ENCODE peak calls at places on chromosomes 5 and 9, in eight cellular contexts. One of them, this sample, is unnamed.

GRCh38 chr5:65394078-65394477 is 87.6 kb downstream of the ADAMTS6 start:
- DNase-seq in HepG2: peak; percentile 12
- DNase-seq in natural killer cell: no peak
- DNase-seq in nephron progenitor cell: no peak
- DNase-seq in RWPE1: no peak
- DNase-seq in body of pancreas: no peak
- DNase-seq in AG09309: peak; percentile 99
- DNase-seq in mucosa of descending colon: no peak
- DNase-seq in this sample: no peak

GRCh38 chr5:122870219-122870856 is 24.9 kb downstream of the SNX24 start:
- DNase-seq in natural killer cell: no peak
- DNase-seq in mucosa of descending colon: no peak
- DNase-seq in HepG2: no peak
- DNase-seq in AG09309: no peak
- DNase-seq in body of pancreas: no peak
- DNase-seq in nephron progenitor cell: no peak
- DNase-seq in RWPE1: no peak
- DNase-seq in this sample: no peak

GRCh38 chr5:39057745-39058144 is 16.5 kb downstream of the RICTOR start:
- DNase-seq in AG09309: no peak
- DNase-seq in RWPE1: no peak
- DNase-seq in body of pancreas: no peak
- DNase-seq in HepG2: no peak
- DNase-seq in natural killer cell: no peak
- DNase-seq in nephron progenitor cell: no peak
- DNase-seq in mucosa of descending colon: no peak
- DNase-seq in this sample: no peak

GRCh38 chr5:103475629-103476240 is 86.9 kb downstream of the NUDT12 start:
- DNase-seq in nephron progenitor cell: peak; percentile 5
- DNase-seq in HepG2: peak; percentile 21
- DNase-seq in RWPE1: peak; percentile 55
- DNase-seq in AG09309: no peak
- DNase-seq in natural killer cell: no peak
- DNase-seq in body of pancreas: no peak
- DNase-seq in mucosa of descending colon: no peak
- DNase-seq in this sample: no peak

GRCh38 chr9:64061013-64061627 is 1223.9 kb downstream of the FOXD4L5 start:
- DNase-seq in AG09309: no peak
- DNase-seq in body of pancreas: no peak
- DNase-seq in nephron progenitor cell: no peak
- DNase-seq in RWPE1: no peak
- DNase-seq in mucosa of descending colon: no peak
- DNase-seq in HepG2: no peak
- DNase-seq in natural killer cell: no peak
- DNase-seq in this sample: no peak

GRCh38 chr9:133935328-133936040 is 56.6 kb downstream of the VAV2 start:
- DNase-seq in mucosa of descending colon: peak; percentile 74
- DNase-seq in body of pancreas: peak; percentile 90
- DNase-seq in nephron progenitor cell: no peak
- DNase-seq in HepG2: no peak
- DNase-seq in natural killer cell: no peak
- DNase-seq in RWPE1: no peak
- DNase-seq in AG09309: no peak
- DNase-seq in this sample: no peak

GRCh38 chr9:125971895-125972729 is 224.9 kb downstream of the PBX3 start:
- DNase-seq in HepG2: no peak
- DNase-seq in mucosa of descending colon: no peak
- DNase-seq in AG09309: no peak
- DNase-seq in RWPE1: peak; percentile 41
- DNase-seq in nephron progenitor cell: no peak
- DNase-seq in natural killer cell: no peak
- DNase-seq in body of pancreas: no peak
- DNase-seq in this sample: no peak

GRCh38 chr5:135127604-135128240 is 93.7 kb upstream of the PITX1 start:
- DNase-seq in natural killer cell: no peak
- DNase-seq in HepG2: peak; percentile 83
- DNase-seq in nephron progenitor cell: no peak
- DNase-seq in mucosa of descending colon: peak; percentile 75
- DNase-seq in RWPE1: peak; percentile 99
- DNase-seq in body of pancreas: no peak
- DNase-seq in AG09309: peak; percentile 75
- DNase-seq in this sample: no peak

GRCh38 chr9:112558476-112558875 is 71.8 kb downstream of the KIAA1958 start:
- DNase-seq in RWPE1: peak; percentile 81
- DNase-seq in natural killer cell: no peak
- DNase-seq in HepG2: no peak
- DNase-seq in body of pancreas: no peak
- DNase-seq in AG09309: peak; percentile 61
- DNase-seq in nephron progenitor cell: no peak
- DNase-seq in mucosa of descending colon: no peak
- DNase-seq in this sample: no peak

GRCh38 chr9:134655101-134655500 is 13.5 kb downstream of the COL5A1 start:
- DNase-seq in mucosa of descending colon: peak; percentile 11
- DNase-seq in RWPE1: no peak
- DNase-seq in body of pancreas: no peak
- DNase-seq in AG09309: no peak
- DNase-seq in nephron progenitor cell: peak; percentile 13
- DNase-seq in HepG2: no peak
- DNase-seq in natural killer cell: no peak
- DNase-seq in this sample: no peak

GRCh38 chr5:67347821-67348220 is 151.2 kb upstream of the CD180 start:
- DNase-seq in AG09309: no peak
- DNase-seq in mucosa of descending colon: no peak
- DNase-seq in RWPE1: no peak
- DNase-seq in body of pancreas: no peak
- DNase-seq in nephron progenitor cell: no peak
- DNase-seq in HepG2: no peak
- DNase-seq in natural killer cell: no peak
- DNase-seq in this sample: no peak

GRCh38 chr9:97978706-97979105 is 4.4 kb upstream of the ANP32B start:
- DNase-seq in body of pancreas: no peak
- DNase-seq in RWPE1: no peak
- DNase-seq in natural killer cell: no peak
- DNase-seq in nephron progenitor cell: no peak
- DNase-seq in mucosa of descending colon: no peak
- DNase-seq in AG09309: no peak
- DNase-seq in HepG2: no peak
- DNase-seq in this sample: no peak

GRCh38 chr9:110189001-110189400 is 19.0 kb downstream of the C9orf152 start:
- DNase-seq in nephron progenitor cell: no peak
- DNase-seq in natural killer cell: no peak
- DNase-seq in HepG2: peak; percentile 33
- DNase-seq in body of pancreas: peak; percentile 83
- DNase-seq in RWPE1: no peak
- DNase-seq in AG09309: no peak
- DNase-seq in mucosa of descending colon: peak; percentile 75
- DNase-seq in this sample: no peak

GRCh38 chr5:169531631-169532030 is 51.9 kb upstream of the SPDL1 start:
- DNase-seq in nephron progenitor cell: no peak
- DNase-seq in natural killer cell: no peak
- DNase-seq in mucosa of descending colon: no peak
- DNase-seq in RWPE1: no peak
- DNase-seq in body of pancreas: no peak
- DNase-seq in HepG2: no peak
- DNase-seq in AG09309: no peak
- DNase-seq in this sample: no peak

GRCh38 chr5:173498286-173498685 is 118.2 kb downstream of the BOD1 start:
- DNase-seq in AG09309: peak; percentile 59
- DNase-seq in HepG2: no peak
- DNase-seq in RWPE1: peak; percentile 34
- DNase-seq in mucosa of descending colon: no peak
- DNase-seq in body of pancreas: peak; percentile 57
- DNase-seq in natural killer cell: no peak
- DNase-seq in nephron progenitor cell: no peak
- DNase-seq in this sample: no peak

GRCh38 chr5:171630047-171630669 is 155.5 kb upstream of the SMIM23 start:
- DNase-seq in HepG2: no peak
- DNase-seq in body of pancreas: peak; percentile 39
- DNase-seq in nephron progenitor cell: peak; percentile 80
- DNase-seq in natural killer cell: no peak
- DNase-seq in mucosa of descending colon: peak; percentile 72
- DNase-seq in AG09309: no peak
- DNase-seq in RWPE1: peak; percentile 87
- DNase-seq in this sample: peak; percentile 63

GRCh38 chr5:56671571-56671970 is 143.8 kb upstream of the MAP3K1 start:
- DNase-seq in body of pancreas: no peak
- DNase-seq in AG09309: no peak
- DNase-seq in natural killer cell: no peak
- DNase-seq in HepG2: no peak
- DNase-seq in nephron progenitor cell: no peak
- DNase-seq in RWPE1: no peak
- DNase-seq in mucosa of descending colon: no peak
- DNase-seq in this sample: no peak

GRCh38 chr5:123874600-123875201 is 362.7 kb downstream of the CSNK1G3 start:
- DNase-seq in natural killer cell: no peak
- DNase-seq in RWPE1: no peak
- DNase-seq in body of pancreas: no peak
- DNase-seq in HepG2: peak; percentile 26
- DNase-seq in AG09309: no peak
- DNase-seq in mucosa of descending colon: no peak
- DNase-seq in nephron progenitor cell: no peak
- DNase-seq in this sample: peak; percentile 16

GRCh38 chr9:119907056-119907455 is 537.8 kb upstream of the BRINP1 start:
- DNase-seq in HepG2: no peak
- DNase-seq in nephron progenitor cell: no peak
- DNase-seq in mucosa of descending colon: no peak
- DNase-seq in body of pancreas: no peak
- DNase-seq in RWPE1: no peak
- DNase-seq in AG09309: no peak
- DNase-seq in natural killer cell: no peak
- DNase-seq in this sample: no peak

GRCh38 chr5:168596927-168597326 is 17.8 kb upstream of the PANK3 start:
- DNase-seq in HepG2: no peak
- DNase-seq in AG09309: no peak
- DNase-seq in RWPE1: no peak
- DNase-seq in mucosa of descending colon: no peak
- DNase-seq in body of pancreas: no peak
- DNase-seq in nephron progenitor cell: no peak
- DNase-seq in natural killer cell: no peak
- DNase-seq in this sample: no peak

GRCh38 chr9:34171753-34172535 is 6.9 kb upstream of the UBAP1 start:
- DNase-seq in HepG2: no peak
- DNase-seq in natural killer cell: no peak
- DNase-seq in RWPE1: no peak
- DNase-seq in body of pancreas: no peak
- DNase-seq in AG09309: no peak
- DNase-seq in mucosa of descending colon: no peak
- DNase-seq in nephron progenitor cell: no peak
- DNase-seq in this sample: no peak
- TF ChIP-seq CTCF in HepG2: no peak
- TF ChIP-seq CTCF in natural killer cell: no peak
- TF ChIP-seq CTCF in RWPE1: no peak
- TF ChIP-seq CTCF in body of pancreas: no peak
- TF ChIP-seq CTCF in AG09309: no peak
- TF ChIP-seq CTCF in mucosa of descending colon: no peak
- TF ChIP-seq CTCF in nephron progenitor cell: no peak
- TF ChIP-seq CTCF in this sample: no peak

DNA sequence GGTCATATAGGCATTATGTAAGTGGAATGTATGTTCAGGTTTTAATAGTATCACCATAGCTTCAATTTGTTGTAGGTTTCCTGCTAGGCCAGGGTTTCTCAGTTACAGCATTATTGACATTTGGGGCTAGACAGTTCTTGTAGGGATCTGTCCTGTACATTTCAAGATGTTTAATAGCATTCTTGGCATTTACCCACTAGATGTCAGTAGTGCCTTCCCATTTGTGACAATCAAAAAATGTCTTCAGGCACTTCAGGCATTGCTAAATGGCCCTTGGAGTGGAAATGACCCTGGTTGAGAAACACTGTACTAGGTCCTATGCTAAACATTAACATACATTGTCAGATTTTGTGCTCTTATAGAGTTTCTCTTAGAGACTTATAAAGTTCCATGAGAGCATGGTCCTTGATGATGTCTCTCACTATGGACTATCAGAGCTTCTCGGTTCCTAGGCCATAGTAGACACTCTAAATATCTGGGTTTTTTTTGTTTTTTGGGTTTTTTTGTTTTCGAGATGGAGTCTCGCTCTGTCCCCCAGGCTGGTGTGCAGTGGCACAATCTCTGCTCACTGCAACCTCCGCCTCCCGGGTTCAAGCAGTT is 1.4 kb downstream of the KIF20A start:
- DNase-seq in mucosa of descending colon: no peak
- DNase-seq in HepG2: peak; percentile 73
- DNase-seq in body of pancreas: no peak
- DNase-seq in nephron progenitor cell: no peak
- DNase-seq in AG09309: peak; percentile 21
- DNase-seq in natural killer cell: no peak
- DNase-seq in RWPE1: peak; percentile 81
- DNase-seq in this sample: peak; percentile 6
- TF ChIP-seq CTCF in mucosa of descending colon: no peak
- TF ChIP-seq CTCF in HepG2: peak; percentile 80
- TF ChIP-seq CTCF in body of pancreas: no peak
- TF ChIP-seq CTCF in nephron progenitor cell: peak; percentile 52
- TF ChIP-seq CTCF in AG09309: peak; percentile 48
- TF ChIP-seq CTCF in natural killer cell: peak; percentile 29
- TF ChIP-seq CTCF in RWPE1: peak; percentile 83
- TF ChIP-seq CTCF in this sample: peak; percentile 71

DNA sequence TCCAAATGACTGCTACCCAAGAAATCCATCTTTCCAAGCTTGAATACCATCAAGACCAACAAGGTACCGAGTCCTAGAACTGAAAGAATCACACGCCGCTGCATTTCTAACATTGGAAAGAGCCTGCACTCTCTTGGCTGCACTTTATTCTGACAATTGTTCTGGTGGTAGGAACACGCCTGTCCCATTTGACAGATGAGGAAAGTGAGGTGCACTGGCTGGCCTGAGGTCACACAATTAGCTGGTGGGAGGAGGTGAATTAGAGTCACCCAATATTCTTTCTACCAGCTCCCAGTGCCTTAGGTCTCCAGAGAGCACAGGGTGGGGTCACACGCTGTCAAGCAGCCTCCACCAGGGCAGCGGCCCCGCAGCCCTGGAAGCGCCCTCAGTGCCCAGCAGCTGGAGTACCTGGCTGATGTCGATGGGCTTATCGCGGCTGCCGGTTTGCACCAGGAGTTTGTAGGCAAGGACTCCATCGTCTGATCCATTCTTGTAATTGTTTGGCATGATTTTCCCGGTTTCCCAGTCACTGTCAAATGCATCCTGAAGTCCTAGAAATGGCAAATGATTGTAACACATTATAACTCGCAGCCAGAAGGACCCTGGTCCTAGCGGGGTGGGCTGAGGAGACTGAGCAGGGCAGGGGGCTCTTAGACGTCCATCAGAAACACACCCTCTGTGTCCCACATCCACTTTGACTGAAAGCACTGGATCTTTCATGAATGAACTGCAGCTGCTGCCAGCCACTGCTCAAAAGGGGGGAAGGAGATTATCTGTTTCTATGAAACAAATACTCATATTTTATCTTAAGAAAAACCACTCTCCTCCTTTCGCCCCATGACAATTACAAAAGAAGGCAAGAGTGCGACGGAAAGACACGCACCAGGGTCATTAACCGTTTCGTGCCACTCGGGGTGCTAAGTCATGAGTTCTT is 55.1 kb downstream of the PTCH1 start:
- DNase-seq in nephron progenitor cell: no peak
- DNase-seq in RWPE1: no peak
- DNase-seq in AG09309: no peak
- DNase-seq in mucosa of descending colon: no peak
- DNase-seq in body of pancreas: no peak
- DNase-seq in HepG2: no peak
- DNase-seq in natural killer cell: no peak
- DNase-seq in this sample: no peak
- TF ChIP-seq CTCF in nephron progenitor cell: no peak
- TF ChIP-seq CTCF in RWPE1: no peak
- TF ChIP-seq CTCF in AG09309: no peak
- TF ChIP-seq CTCF in mucosa of descending colon: no peak
- TF ChIP-seq CTCF in body of pancreas: no peak
- TF ChIP-seq CTCF in HepG2: no peak
- TF ChIP-seq CTCF in natural killer cell: no peak
- TF ChIP-seq CTCF in this sample: no peak

GRCh38 chr5:175146733-175147132 is 297.2 kb downstream of the DRD1 start:
- DNase-seq in AG09309: no peak
- DNase-seq in mucosa of descending colon: no peak
- DNase-seq in RWPE1: no peak
- DNase-seq in HepG2: no peak
- DNase-seq in natural killer cell: no peak
- DNase-seq in body of pancreas: no peak
- DNase-seq in nephron progenitor cell: no peak
- DNase-seq in this sample: no peak
- TF ChIP-seq CTCF in AG09309: no peak
- TF ChIP-seq CTCF in mucosa of descending colon: no peak
- TF ChIP-seq CTCF in RWPE1: no peak
- TF ChIP-seq CTCF in HepG2: no peak
- TF ChIP-seq CTCF in natural killer cell: no peak
- TF ChIP-seq CTCF in body of pancreas: no peak
- TF ChIP-seq CTCF in nephron progenitor cell: no peak
- TF ChIP-seq CTCF in this sample: no peak